ENCODE peak calls at places on chromosome 21, in four cellular contexts. One of them, this sample, is unnamed.

GRCh38 chr21:28144653-28145052 is 848.0 kb downstream of the LTN1 start:
- DNase-seq in adrenal gland: no peak
- DNase-seq in astrocyte: no peak
- DNase-seq in H9: no peak
- DNase-seq in this sample: no peak

GRCh38 chr21:41529769-41530168 is 21.8 kb upstream of the TMPRSS2 start:
- DNase-seq in adrenal gland: no peak
- DNase-seq in astrocyte: no peak
- DNase-seq in H9: no peak
- DNase-seq in this sample: no peak

GRCh38 chr21:15775981-15776380 is 46.2 kb downstream of the USP25 start:
- DNase-seq in adrenal gland: no peak
- DNase-seq in astrocyte: peak
- DNase-seq in H9: no peak
- DNase-seq in this sample: peak

GRCh38 chr21:42862774-42863503 is 16.4 kb downstream of the WDR4 start:
- DNase-seq in adrenal gland: no peak
- DNase-seq in astrocyte: no peak
- DNase-seq in H9: peak
- DNase-seq in this sample: no peak

GRCh38 chr21:33643658-33644311 is 1.5 kb downstream of the ITSN1 start:
- DNase-seq in adrenal gland: peak
- DNase-seq in astrocyte: peak
- DNase-seq in H9: no peak
- DNase-seq in this sample: peak

GRCh38 chr21:46126321-46127238 is 28.7 kb downstream of the COL6A2 start:
- DNase-seq in adrenal gland: peak
- DNase-seq in astrocyte: no peak
- DNase-seq in H9: peak
- DNase-seq in this sample: no peak

GRCh38 chr21:41119901-41120300 is 48.1 kb upstream of the BACE2 start:
- DNase-seq in adrenal gland: no peak
- DNase-seq in astrocyte: no peak
- DNase-seq in H9: no peak
- DNase-seq in this sample: no peak

GRCh38 chr21:45450741-45451740 is 46.1 kb downstream of the COL18A1 start:
- DNase-seq in adrenal gland: no peak
- DNase-seq in astrocyte: peak
- DNase-seq in H9: no peak
- DNase-seq in this sample: no peak

GRCh38 chr21:27219068-27219467 is 252.2 kb upstream of the ADAMTS5 start:
- DNase-seq in adrenal gland: no peak
- DNase-seq in astrocyte: peak
- DNase-seq in H9: no peak
- DNase-seq in this sample: peak

GRCh38 chr21:45423201-45423955 is 18.4 kb downstream of the COL18A1 start:
- DNase-seq in adrenal gland: peak
- DNase-seq in astrocyte: no peak
- DNase-seq in H9: no peak
- DNase-seq in this sample: no peak

GRCh38 chr21:28113718-28114117 is 879.0 kb downstream of the LTN1 start:
- DNase-seq in adrenal gland: no peak
- DNase-seq in astrocyte: no peak
- DNase-seq in H9: no peak
- DNase-seq in this sample: no peak

GRCh38 chr21:28936036-28936435 is 56.6 kb downstream of the LTN1 start:
- DNase-seq in adrenal gland: no peak
- DNase-seq in astrocyte: no peak
- DNase-seq in H9: no peak
- DNase-seq in this sample: no peak

GRCh38 chr21:39073717-39074116 is 109.5 kb downstream of the PSMG1 start:
- DNase-seq in adrenal gland: no peak
- DNase-seq in astrocyte: no peak
- DNase-seq in H9: no peak
- DNase-seq in this sample: no peak

GRCh38 chr21:44496900-44497550 is 41.7 kb downstream of the LRRC3 start:
- DNase-seq in adrenal gland: no peak
- DNase-seq in astrocyte: no peak
- DNase-seq in H9: no peak
- DNase-seq in this sample: no peak

GRCh38 chr21:38972078-38972477 is 166.3 kb downstream of the ETS2 start:
- DNase-seq in adrenal gland: no peak
- DNase-seq in astrocyte: no peak
- DNase-seq in H9: no peak
- DNase-seq in this sample: no peak

GRCh38 chr21:28856588-28857250 is 136.0 kb downstream of the LTN1 start:
- DNase-seq in adrenal gland: no peak
- DNase-seq in astrocyte: no peak
- DNase-seq in H9: peak
- DNase-seq in this sample: no peak

GRCh38 chr21:45319461-45320211 is 31.9 kb upstream of the POFUT2 start:
- DNase-seq in adrenal gland: peak
- DNase-seq in astrocyte: peak
- DNase-seq in H9: peak
- DNase-seq in this sample: peak

GRCh38 chr21:45149021-45149420 is 74.6 kb downstream of the ADARB1 start:
- DNase-seq in adrenal gland: no peak
- DNase-seq in astrocyte: no peak
- DNase-seq in H9: no peak
- DNase-seq in this sample: no peak

GRCh38 chr21:30349572-30349971 is 1.2 kb upstream of the KRTAP23-1 start:
- DNase-seq in adrenal gland: no peak
- DNase-seq in astrocyte: no peak
- DNase-seq in H9: no peak
- DNase-seq in this sample: no peak

GRCh38 chr21:46018615-46019014 is 37.0 kb downstream of the COL6A1 start:
- DNase-seq in adrenal gland: no peak
- DNase-seq in astrocyte: no peak
- DNase-seq in H9: no peak
- DNase-seq in this sample: no peak

GRCh38 chr21:42855937-42856335 is 23.4 kb downstream of the WDR4 start:
- DNase-seq in adrenal gland: no peak
- DNase-seq in astrocyte: no peak
- DNase-seq in H9: no peak
- DNase-seq in this sample: no peak

GRCh38 chr21:27333091-27333490 is 366.2 kb upstream of the ADAMTS5 start:
- DNase-seq in adrenal gland: no peak
- DNase-seq in astrocyte: no peak
- DNase-seq in H9: no peak
- DNase-seq in this sample: no peak

GRCh38 chr21:42851812-42852665 is 27.3 kb downstream of the WDR4 start:
- DNase-seq in adrenal gland: no peak
- DNase-seq in astrocyte: no peak
- DNase-seq in H9: no peak
- DNase-seq in this sample: no peak

GRCh38 chr21:7933923-7934322 is 2587.5 kb upstream of the TPTE start:
- DNase-seq in adrenal gland: no peak
- DNase-seq in astrocyte: no peak
- DNase-seq in H9: no peak
- DNase-seq in this sample: no peak

GRCh38 chr21:15742694-15743093 is 12.9 kb downstream of the USP25 start:
- DNase-seq in adrenal gland: no peak
- DNase-seq in astrocyte: no peak
- DNase-seq in H9: peak
- DNase-seq in this sample: no peak

GRCh38 chr21:46009951-46010655 is 28.5 kb downstream of the COL6A1 start:
- DNase-seq in adrenal gland: peak
- DNase-seq in astrocyte: no peak
- DNase-seq in H9: peak
- DNase-seq in this sample: no peak

DNA sequence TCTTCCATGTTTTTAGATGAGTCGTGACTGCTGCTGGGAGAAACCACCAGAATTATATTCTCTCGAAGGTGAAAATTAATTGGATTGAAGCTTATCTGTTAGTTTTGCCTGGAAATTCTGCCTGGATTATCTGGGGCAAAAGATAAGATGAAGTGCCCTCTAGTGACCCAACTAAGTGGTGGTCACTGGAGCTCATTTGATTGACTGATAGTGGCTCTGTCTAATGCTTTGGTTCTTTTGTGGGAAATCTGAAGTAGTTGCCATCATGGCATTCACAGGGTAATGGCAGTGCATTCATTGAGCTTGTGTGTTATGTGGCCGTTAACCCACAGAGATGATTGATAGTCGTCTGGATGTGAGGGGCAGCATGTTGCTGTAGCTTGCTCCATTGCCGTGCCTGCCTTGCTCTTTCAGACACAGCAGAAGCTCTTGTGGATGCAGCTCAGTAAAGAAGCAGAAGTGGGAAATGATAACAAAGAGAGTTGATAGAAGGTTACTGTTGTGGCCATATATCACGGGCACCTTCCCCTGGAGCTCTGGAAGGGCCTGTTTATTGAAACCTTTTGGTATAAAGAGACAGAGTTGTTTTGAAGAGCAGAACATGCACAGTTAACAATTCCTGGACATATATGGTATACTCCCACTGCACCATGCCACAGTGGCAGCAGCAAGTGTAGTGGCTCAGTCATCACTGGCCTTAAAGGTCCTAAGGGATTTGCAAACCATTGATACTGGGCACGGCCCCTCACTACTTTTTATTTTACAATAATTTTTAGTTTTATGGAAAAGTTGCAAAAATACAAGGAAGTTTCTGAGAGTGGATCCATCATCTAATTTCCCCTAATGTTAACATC is 42.0 kb downstream of the CXADR start:
- DNase-seq in adrenal gland: no peak
- DNase-seq in astrocyte: no peak
- DNase-seq in H9: no peak
- DNase-seq in this sample: no peak
- TF ChIP-seq CTCF in adrenal gland: peak
- TF ChIP-seq CTCF in astrocyte: no peak
- TF ChIP-seq CTCF in H9: peak
- TF ChIP-seq CTCF in this sample: peak

GRCh38 chr21:32383812-32384211 is 9.0 kb downstream of the URB1 start:
- DNase-seq in adrenal gland: no peak
- DNase-seq in astrocyte: no peak
- DNase-seq in H9: no peak
- DNase-seq in this sample: no peak
- TF ChIP-seq CTCF in adrenal gland: no peak
- TF ChIP-seq CTCF in astrocyte: no peak
- TF ChIP-seq CTCF in H9: peak
- TF ChIP-seq CTCF in this sample: no peak

GRCh38 chr21:25118648-25119047 is 488.6 kb downstream of the MRPL39 start:
- DNase-seq in adrenal gland: no peak
- DNase-seq in astrocyte: no peak
- DNase-seq in H9: no peak
- DNase-seq in this sample: no peak

DNA sequence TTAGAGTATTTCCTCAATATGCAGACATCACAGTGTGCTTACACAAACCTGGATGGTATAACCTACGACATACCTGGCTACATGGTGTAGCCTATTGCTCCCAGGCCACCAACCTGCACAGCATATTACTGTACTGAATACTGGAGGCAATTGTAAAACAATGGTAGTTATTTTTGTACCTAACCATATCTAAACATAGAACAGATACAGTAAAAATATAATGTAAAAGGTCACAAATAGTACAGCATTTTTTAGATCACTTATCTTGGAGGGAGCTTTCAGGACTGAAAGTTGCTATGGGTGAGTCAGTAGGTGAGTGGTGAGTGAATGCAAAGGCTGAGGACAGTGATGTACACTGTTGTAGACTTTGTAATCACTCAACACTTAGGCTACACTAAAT is 492.3 kb downstream of the MRPL39 start:
- DNase-seq in adrenal gland: no peak
- DNase-seq in astrocyte: peak
- DNase-seq in H9: no peak
- DNase-seq in this sample: peak
- TF ChIP-seq CTCF in adrenal gland: no peak
- TF ChIP-seq CTCF in astrocyte: no peak
- TF ChIP-seq CTCF in H9: no peak
- TF ChIP-seq CTCF in this sample: no peak

GRCh38 chr21:17903029-17903806 is 84.1 kb upstream of the C21orf91 start:
- DNase-seq in adrenal gland: no peak
- DNase-seq in astrocyte: peak
- DNase-seq in H9: no peak
- DNase-seq in this sample: peak
- TF ChIP-seq CTCF in adrenal gland: peak
- TF ChIP-seq CTCF in astrocyte: peak
- TF ChIP-seq CTCF in H9: peak
- TF ChIP-seq CTCF in this sample: peak